ENCODE peak calls at places on chromosomes 7 and 10, in six cellular contexts. M is mesothelial cell of epicardium, J is glutamatergic neuron, K is upper lobe of right lung, H is uterus, A is epithelial cell of esophagus. I is an unnamed sample.

GRCh38 chr10:42864575-42864974 is 82.0 kb downstream of the BMS1 start:
- DNase-seq in M (no peak), J (no peak), K (peak; percentile 61), H (no peak), A (peak; percentile 57), I (no peak)

GRCh38 chr10:73159038-73159648 is 8.7 kb downstream of the ECD start:
- DNase-seq in M (no peak), J (peak; percentile 53), K (no peak), H (peak; percentile 53), A (peak; percentile 50), I (peak; percentile 20)

GRCh38 chr10:84348860-84349259 is 20.5 kb downstream of the CCSER2 start:
- DNase-seq in M (no peak), J (no peak), K (no peak), H (no peak), A (peak; percentile 24), I (no peak)

GRCh38 chr7:116552616-116553015 is 27.8 kb downstream of the CAV1 start:
- DNase-seq in M (no peak), J (no peak), K (no peak), H (no peak), A (peak; percentile 78), I (no peak)

GRCh38 chr10:70328987-70329386 is 45.2 kb upstream of the NPFFR1 start:
- DNase-seq in M (no peak), J (no peak), K (no peak), H (no peak), A (peak; percentile 44), I (no peak)

GRCh38 chr7:26321440-26321839 is 29.8 kb downstream of the SNX10 start:
- DNase-seq in M (no peak), J (no peak), K (no peak), H (no peak), A (peak; percentile 45), I (no peak)

GRCh38 chr7:91135703-91136102 is 128.5 kb upstream of the FZD1 start:
- DNase-seq in M (no peak), J (no peak), K (no peak), H (no peak), A (peak; percentile 33), I (no peak)

GRCh38 chr7:44798649-44799275 is 2.3 kb downstream of the PPIA start:
- DNase-seq in M (no peak), J (no peak), K (no peak), H (no peak), A (no peak), I (no peak)

GRCh38 chr10:109062371-109062770 is 860.9 kb downstream of the XPNPEP1 start:
- DNase-seq in M (no peak), J (no peak), K (no peak), H (no peak), A (peak; percentile 20), I (no peak)

GRCh38 chr10:4136121-4136520 is 351.1 kb upstream of the KLF6 start:
- DNase-seq in M (no peak), J (no peak), K (no peak), H (no peak), A (peak; percentile 18), I (no peak)

GRCh38 chr7:94656925-94657731 is 1.2 kb upstream of the SGCE start:
- DNase-seq in M (no peak), J (peak; percentile 35), K (no peak), H (no peak), A (peak; percentile 45), I (no peak)

GRCh38 chr10:128077155-128077875 is 48.9 kb downstream of the MKI67 start:
- DNase-seq in M (no peak), J (peak; percentile 14), K (peak; percentile 51), H (no peak), A (no peak), I (no peak)

GRCh38 chr7:78607099-78607498 is 808.5 kb downstream of the PHTF2 start:
- DNase-seq in M (no peak), J (peak; percentile 25), K (no peak), H (no peak), A (peak; percentile 17), I (no peak)

GRCh38 chr10:48796846-48797245 is 112.2 kb downstream of the WDFY4 start:
- DNase-seq in M (no peak), J (no peak), K (no peak), H (no peak), A (no peak), I (no peak)

GRCh38 chr7:96184783-96185182 is 137.1 kb downstream of the SLC25A13 start:
- DNase-seq in M (no peak), J (no peak), K (no peak), H (no peak), A (peak; percentile 74), I (no peak)

GRCh38 chr10:114397651-114398145 is 6.6 kb downstream of the AFAP1L2 start:
- DNase-seq in M (no peak), J (no peak), K (no peak), H (no peak), A (no peak), I (no peak)

GRCh38 chr10:78292987-78293865 is 259.6 kb downstream of the RPS24 start:
- DNase-seq in M (no peak), J (peak; percentile 61), K (peak; percentile 33), H (no peak), A (no peak), I (no peak)

GRCh38 chr10:97867220-97867800 is 17.7 kb downstream of the GOLGA7B start:
- DNase-seq in M (no peak), J (no peak), K (no peak), H (no peak), A (no peak), I (no peak)

GRCh38 chr10:43044444-43045245 is 32.2 kb upstream of the RET start:
- DNase-seq in M (peak; percentile 12), J (no peak), K (peak; percentile 53), H (no peak), A (no peak), I (no peak)

GRCh38 chr10:106189254-106189653 is 975.3 kb downstream of the SORCS1 start:
- DNase-seq in M (no peak), J (peak; percentile 49), K (no peak), H (no peak), A (peak; percentile 69), I (peak; percentile 15)

GRCh38 chr7:135414850-135415439 is 95.0 kb downstream of the CNOT4 start:
- DNase-seq in M (no peak), J (peak; percentile 56), K (no peak), H (no peak), A (peak; percentile 67), I (no peak)

GRCh38 chr7:5596046-5596895 is 172.6 kb upstream of the TNRC18 start:
- DNase-seq in M (no peak), J (peak; percentile 68), K (peak; percentile 76), H (peak; percentile 92), A (peak; percentile 96), I (no peak)

GRCh38 chr10:24240001-24240751 is 31.2 kb downstream of the KIAA1217 start:
- DNase-seq in M (no peak), J (no peak), K (no peak), H (no peak), A (peak; percentile 54), I (no peak)

GRCh38 chr10:112851582-112851981 is 98.5 kb upstream of the TCF7L2 start:
- DNase-seq in M (no peak), J (no peak), K (no peak), H (no peak), A (no peak), I (no peak)

GRCh38 chr7:85573346-85573745 is 386.5 kb upstream of the SEMA3D start:
- DNase-seq in M (no peak), J (no peak), K (no peak), H (no peak), A (no peak), I (no peak)

GRCh38 chr7:50497068-50497642 is 47.0 kb upstream of the FIGNL1 start:
- DNase-seq in M (no peak), J (no peak), K (no peak), H (no peak), A (no peak), I (no peak)

GRCh38 chr10:90915141-90916075 is 5.5 kb downstream of the ANKRD1 start:
- DNase-seq in M (no peak), J (no peak), K (no peak), H (no peak), A (no peak), I (no peak)

GRCh38 chr7:64887756-64888508 is 15.1 kb upstream of the ZNF273 start:
- DNase-seq in M (no peak), J (peak; percentile 74), K (peak; percentile 77), H (peak; percentile 10), A (no peak), I (no peak)

GRCh38 chr10:5447611-5448071 is 35.3 kb downstream of the NET1 start:
- DNase-seq in M (no peak), J (no peak), K (no peak), H (no peak), A (peak; percentile 34), I (no peak)

GRCh38 chr10:47042815-47043750 is 131.9 kb downstream of the PTPN20 start:
- DNase-seq in M (no peak), J (no peak), K (peak; percentile 48), H (no peak), A (peak; percentile 11), I (no peak)

DNA sequence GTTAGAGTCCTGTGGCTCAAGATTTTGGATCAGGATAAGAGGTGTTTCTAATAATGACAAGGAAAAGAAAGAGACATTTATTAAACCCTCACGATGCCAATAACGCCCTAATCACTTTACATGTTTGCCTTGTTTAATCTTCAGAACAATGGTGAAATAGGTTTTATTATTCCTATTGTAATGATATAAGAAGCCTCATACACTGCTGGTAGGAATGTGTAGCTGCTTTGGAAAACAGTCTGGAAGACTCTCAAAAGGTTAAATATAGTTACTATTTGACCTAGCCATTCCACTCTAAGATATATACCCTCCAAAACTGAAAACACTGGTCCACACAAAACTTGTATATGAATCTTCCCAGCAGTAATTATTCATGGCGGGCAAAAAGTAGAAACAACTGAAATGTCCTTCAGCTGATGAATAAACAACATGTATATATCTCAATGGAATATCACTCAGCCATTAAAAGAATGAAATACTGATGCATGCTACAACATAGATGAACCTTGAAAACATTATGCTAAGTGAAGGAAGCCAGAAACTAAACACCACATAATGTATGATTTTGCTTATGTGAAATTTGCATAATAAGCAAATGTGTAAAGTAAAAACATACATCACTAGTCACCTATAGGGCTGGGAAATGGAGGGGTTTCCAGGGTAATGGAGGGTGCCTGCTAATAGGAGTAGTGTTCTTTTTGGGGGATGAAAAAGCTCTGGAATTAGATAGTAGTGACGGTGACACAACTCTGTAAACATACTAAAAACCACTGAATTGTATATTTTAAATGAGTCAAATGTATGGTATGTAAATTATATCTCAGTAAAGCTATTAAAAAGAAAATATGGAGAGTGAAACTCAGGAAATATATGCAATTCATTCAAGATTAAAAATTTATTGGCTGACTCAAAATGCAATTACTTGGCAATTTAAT is 76.9 kb upstream of the ANK3 start:
- DNase-seq in M (no peak), J (no peak), K (no peak), H (no peak), A (peak; percentile 14), I (no peak)
- TF ChIP-seq CTCF in M (no peak), J (no peak), K (no peak), H (no peak), A (peak; percentile 21), I (no peak)

GRCh38 chr7:80681272-80681885 is 42.9 kb downstream of the CD36 start:
- DNase-seq in M (no peak), J (no peak), K (no peak), H (no peak), A (peak; percentile 55), I (no peak)
- TF ChIP-seq CTCF in M (peak; percentile 20), J (peak; percentile 70), K (peak; percentile 49), H (no peak), A (peak; percentile 62), I (peak; percentile 53)

GRCh38 chr7:24881622-24882021 is 98.4 kb downstream of the OSBPL3 start:
- DNase-seq in M (no peak), J (no peak), K (no peak), H (no peak), A (no peak), I (no peak)
- TF ChIP-seq CTCF in M (no peak), J (no peak), K (no peak), H (no peak), A (peak; percentile 31), I (peak; percentile 19)

GRCh38 chr7:106514887-106515286 is 146.1 kb downstream of the CCDC71L start:
- DNase-seq in M (no peak), J (no peak), K (no peak), H (no peak), A (no peak), I (no peak)
- TF ChIP-seq CTCF in M (no peak), J (no peak), K (no peak), H (no peak), A (no peak), I (no peak)